ENCODE peak calls at places on chromosomes 2 and 18, in nine cellular contexts. Y, B, V, Z, G, H, O, C and L are unnamed samples.

GRCh38 chr2:184769038-184769437 is 170.7 kb downstream of the ZNF804A start:
- DNase-seq in G (no peak), H (peak), Y (no peak), C (no peak), V (peak), O (no peak), B (no peak), Z (no peak), L (peak)

GRCh38 chr2:190149942-190150341 is 87.4 kb upstream of the MSTN start:
- DNase-seq in V (no peak), O (no peak), B (peak), Y (no peak), Z (no peak), C (no peak), H (no peak), G (peak), L (no peak)

GRCh38 chr18:23495723-23496440 is 7.4 kb upstream of the RMC1 start:
- DNase-seq in Z (no peak), B (peak), C (no peak), H (no peak), O (no peak), Y (no peak), V (no peak), G (no peak), L (no peak)

GRCh38 chr2:128282246-128282975 is 36.3 kb downstream of the HS6ST1 start:
- DNase-seq in Y (no peak), C (no peak), Z (no peak), G (no peak), V (no peak), O (no peak), H (no peak), B (no peak), L (no peak)

GRCh38 chr2:202841090-202841867 is 30.3 kb downstream of the ICA1L start:
- DNase-seq in B (no peak), H (peak), V (no peak), C (no peak), O (no peak), Y (no peak), G (no peak), Z (no peak), L (no peak)

GRCh38 chr2:120749506-120750431 is 14.1 kb downstream of the GLI2 start:
- DNase-seq in V (peak), O (no peak), G (peak), B (no peak), Y (peak), H (no peak), Z (peak), C (no peak), L (peak)

GRCh38 chr2:96954490-96954846 is 31.9 kb downstream of the FAM178B start:
- DNase-seq in H (peak), G (no peak), Y (no peak), C (no peak), B (peak), O (no peak), Z (no peak), V (no peak), L (peak)

GRCh38 chr2:215879977-215880940 is 133.1 kb downstream of the MREG start:
- DNase-seq in O (no peak), C (no peak), G (no peak), Z (peak), Y (no peak), B (no peak), H (peak), V (no peak), L (no peak)

GRCh38 chr2:189951791-189952535 is 110.6 kb downstream of the MSTN start:
- DNase-seq in Y (no peak), G (no peak), H (no peak), O (no peak), Z (no peak), V (no peak), C (no peak), B (no peak), L (no peak)

GRCh38 chr18:39485696-39486095 is 1920.1 kb upstream of the CELF4 start:
- DNase-seq in B (no peak), G (no peak), Z (no peak), O (no peak), H (peak), Y (no peak), V (no peak), C (no peak), L (no peak)

GRCh38 chr18:13465476-13465875 is 246.9 kb downstream of the LDLRAD4 start:
- DNase-seq in C (no peak), O (no peak), H (no peak), G (peak), Y (no peak), V (no peak), Z (no peak), B (no peak), L (no peak)

GRCh38 chr2:110755494-110756078 is 23.2 kb downstream of the ACOXL start:
- DNase-seq in O (no peak), Z (no peak), H (peak), V (peak), B (peak), Y (no peak), G (no peak), C (no peak), L (no peak)

GRCh38 chr18:22932885-22933205 is 283 bp upstream of the RBBP8 start:
- DNase-seq in B (no peak), H (no peak), G (no peak), O (peak), C (no peak), V (no peak), Z (no peak), Y (no peak), L (no peak)

GRCh38 chr2:230226090-230226551 is 585 bp downstream of the SP140 start:
- DNase-seq in H (no peak), Y (no peak), O (no peak), V (no peak), Z (no peak), G (no peak), C (no peak), B (no peak), L (no peak)

GRCh38 chr2:212831671-212832199 is 293.1 kb upstream of the ERBB4 start:
- DNase-seq in B (no peak), Y (no peak), O (no peak), C (no peak), V (no peak), H (no peak), G (no peak), Z (no peak), L (no peak)